ENCODE peak calls at places on chromosomes 5 and 9, in six cellular contexts. I is heart right ventricle, M is fibroblast of villous mesenchyme, Y is SK-N-SH, U is Calu3, C is psoas muscle. H is an unnamed sample.

GRCh38 chr5:127404190-127404589 is 113.2 kb upstream of the PRRC1 start:
- DNase-seq in M (no peak), I (no peak), Y (no peak), U (no peak), C (no peak), H (no peak)

GRCh38 chr5:138699482-138699881 is 53.7 kb upstream of the CTNNA1 start:
- DNase-seq in I (no peak), M (no peak), C (no peak), U (no peak), Y (no peak), H (no peak)

GRCh38 chr9:125854553-125855275 is 107.5 kb downstream of the PBX3 start:
- DNase-seq in I (no peak), C (no peak), U (no peak), M (peak), Y (no peak), H (no peak)

GRCh38 chr5:130365956-130366355 is 461.7 kb downstream of the CHSY3 start:
- DNase-seq in U (no peak), C (no peak), M (no peak), I (no peak), Y (no peak), H (no peak)

GRCh38 chr5:105530716-105531261 is 1968.2 kb upstream of the NUDT12 start:
- DNase-seq in U (no peak), Y (no peak), C (no peak), M (no peak), I (no peak), H (no peak)

GRCh38 chr5:68505917-68506860 is 290.6 kb downstream of the PIK3R1 start:
- DNase-seq in C (no peak), U (no peak), I (no peak), Y (no peak), M (peak), H (no peak)

GRCh38 chr5:73519531-73520283 is 21.5 kb downstream of the BTF3 start:
- DNase-seq in C (peak), I (peak), U (peak), M (peak), Y (peak), H (peak)

GRCh38 chr9:115966660-115967059 is 186.9 kb upstream of the PAPPA start:
- DNase-seq in C (no peak), M (no peak), I (no peak), U (no peak), Y (no peak), H (no peak)

GRCh38 chr9:87322840-87323635 is 174.6 kb upstream of the DAPK1 start:
- DNase-seq in C (no peak), I (no peak), M (peak), Y (no peak), U (no peak), H (no peak)

GRCh38 chr5:41418220-41419031 is 92.0 kb downstream of the PLCXD3 start:
- DNase-seq in Y (no peak), M (no peak), C (no peak), U (no peak), I (no peak), H (no peak)

GRCh38 chr5:74619308-74619707 is 21.2 kb downstream of the ENC1 start:
- DNase-seq in U (no peak), I (no peak), M (no peak), C (no peak), Y (no peak), H (no peak)

GRCh38 chr5:146395233-146395632 is 51.9 kb upstream of the TCERG1 start:
- DNase-seq in M (no peak), I (no peak), U (no peak), Y (no peak), C (no peak), H (no peak)

GRCh38 chr5:146399446-146399845 is 47.7 kb upstream of the TCERG1 start:
- DNase-seq in Y (no peak), U (no peak), I (no peak), C (no peak), M (no peak), H (no peak)

GRCh38 chr5:146390469-146390868 is 51.8 kb downstream of the POU4F3 start:
- DNase-seq in Y (no peak), M (no peak), I (no peak), U (peak), C (no peak), H (no peak)

GRCh38 chr5:146400206-146400605 is 46.9 kb upstream of the TCERG1 start:
- DNase-seq in Y (peak), I (no peak), U (no peak), M (no peak), C (no peak), H (no peak)

DNA sequence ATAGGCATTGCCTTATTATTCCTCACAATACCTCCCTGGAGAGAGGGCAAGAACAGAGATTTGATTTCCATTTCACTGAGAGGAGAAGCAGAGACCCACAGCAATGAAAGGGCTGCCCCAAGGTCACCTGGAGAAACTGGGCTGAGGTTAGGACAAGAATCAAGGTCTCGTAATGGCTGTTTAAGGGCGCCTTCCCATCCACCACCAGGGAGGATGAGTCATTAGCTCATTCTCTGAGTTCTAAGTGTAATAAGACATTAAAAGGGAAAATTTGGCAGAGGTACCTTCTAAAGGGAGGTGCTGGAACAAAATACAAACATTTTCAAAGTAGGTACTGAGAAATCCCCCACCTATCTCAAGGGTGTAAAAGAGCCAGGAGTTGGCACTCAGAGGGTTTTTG is 52.6 kb upstream of the TCERG1 start:
- DNase-seq in U (no peak), I (no peak), M (no peak), C (no peak), Y (no peak), H (no peak)
- TF ChIP-seq CTCF in U (no peak), I (no peak), M (no peak), C (no peak), Y (no peak), H (no peak)

GRCh38 chr9:35599763-35600604 is 5.1 kb upstream of the TESK1 start:
- DNase-seq in I (no peak), M (no peak), U (no peak), Y (no peak), C (peak), H (no peak)
- TF ChIP-seq CTCF in I (no peak), M (peak), U (no peak), Y (no peak), C (peak), H (no peak)

GRCh38 chr5:176611435-176611834 is 1.5 kb upstream of the GPRIN1 start:
- DNase-seq in Y (no peak), M (peak), U (peak), C (peak), I (peak), H (peak)

GRCh38 chr5:176608142-176608705 is 1.7 kb downstream of the GPRIN1 start:
- DNase-seq in U (no peak), I (no peak), C (no peak), M (no peak), Y (no peak), H (no peak)

GRCh38 chr5:176610430-176610763 is 441 bp upstream of the GPRIN1 start:
- DNase-seq in M (no peak), Y (peak), I (no peak), U (no peak), C (no peak), H (no peak)

GRCh38 chr5:176608937-176609723 is 826 bp downstream of the GPRIN1 start:
- DNase-seq in U (no peak), M (no peak), C (no peak), I (no peak), Y (no peak), H (peak)

GRCh38 chr5:176609724-176610429 is at the start of gene GPRIN1:
- DNase-seq in C (peak), M (peak), U (peak), Y (peak), I (peak), H (peak)
- TF ChIP-seq CTCF in C (peak), M (peak), U (peak), Y (peak), I (no peak), H (peak)

GRCh38 chr9:133187561-133188005 is 21.5 kb downstream of the OBP2B start:
- DNase-seq in M (no peak), C (no peak), Y (no peak), I (no peak), U (no peak), H (no peak)

GRCh38 chr9:133182151-133182550 is 18.4 kb upstream of the GBGT1 start:
- DNase-seq in U (no peak), C (no peak), I (no peak), M (no peak), Y (no peak), H (no peak)

GRCh38 chr9:133186736-133187135 is 22.3 kb downstream of the OBP2B start:
- DNase-seq in I (no peak), Y (no peak), U (no peak), M (no peak), C (no peak), H (no peak)

GRCh38 chr9:133188006-133188842 is 20.8 kb downstream of the OBP2B start:
- DNase-seq in I (no peak), Y (peak), M (no peak), C (no peak), U (peak), H (peak)

DNA sequence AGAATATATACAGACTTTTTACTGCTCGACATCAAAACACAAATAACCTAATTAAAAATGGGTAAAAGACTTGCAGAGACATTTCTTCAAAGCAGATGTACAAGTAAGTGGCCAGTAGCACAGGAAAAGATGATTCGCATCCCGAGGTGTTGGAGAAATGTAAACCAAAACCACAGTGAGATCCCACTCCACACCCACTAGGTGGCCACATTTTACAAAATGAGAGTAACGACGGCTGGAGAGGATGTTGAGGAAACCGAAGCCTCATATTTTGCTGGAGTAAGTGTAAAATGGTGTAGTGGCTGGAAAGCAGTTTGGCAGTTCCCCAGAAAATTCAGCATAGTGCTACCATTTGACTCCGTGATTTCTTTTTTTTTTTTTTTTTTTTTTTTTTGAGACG is 21.3 kb upstream of the GBGT1 start:
- DNase-seq in C (no peak), Y (peak), I (peak), U (peak), M (peak), H (peak)
- TF ChIP-seq CTCF in C (peak), Y (peak), I (peak), U (peak), M (peak), H (peak)

DNA sequence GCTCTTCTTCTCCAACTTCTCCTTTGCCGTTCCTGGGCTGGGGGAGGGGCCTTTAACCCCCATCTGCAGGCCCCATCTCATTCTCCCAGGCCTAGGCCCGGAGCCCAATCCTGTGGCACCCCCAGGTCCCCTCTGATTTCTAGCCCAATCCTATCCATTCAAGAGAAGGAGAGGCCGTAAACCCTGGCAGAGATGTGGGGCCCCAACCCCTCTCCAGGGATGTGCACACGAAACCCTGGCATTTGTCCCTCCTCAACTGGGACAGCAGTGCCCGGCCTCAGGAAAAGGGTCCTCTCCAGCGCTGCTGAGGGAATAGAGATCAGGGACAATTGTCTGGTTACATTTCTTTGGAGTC is 24.2 kb upstream of the ADAMTS2 start:
- DNase-seq in I (no peak), U (no peak), Y (no peak), C (no peak), M (no peak), H (no peak)
- TF ChIP-seq CTCF in I (no peak), U (no peak), Y (no peak), C (no peak), M (no peak), H (no peak)

DNA sequence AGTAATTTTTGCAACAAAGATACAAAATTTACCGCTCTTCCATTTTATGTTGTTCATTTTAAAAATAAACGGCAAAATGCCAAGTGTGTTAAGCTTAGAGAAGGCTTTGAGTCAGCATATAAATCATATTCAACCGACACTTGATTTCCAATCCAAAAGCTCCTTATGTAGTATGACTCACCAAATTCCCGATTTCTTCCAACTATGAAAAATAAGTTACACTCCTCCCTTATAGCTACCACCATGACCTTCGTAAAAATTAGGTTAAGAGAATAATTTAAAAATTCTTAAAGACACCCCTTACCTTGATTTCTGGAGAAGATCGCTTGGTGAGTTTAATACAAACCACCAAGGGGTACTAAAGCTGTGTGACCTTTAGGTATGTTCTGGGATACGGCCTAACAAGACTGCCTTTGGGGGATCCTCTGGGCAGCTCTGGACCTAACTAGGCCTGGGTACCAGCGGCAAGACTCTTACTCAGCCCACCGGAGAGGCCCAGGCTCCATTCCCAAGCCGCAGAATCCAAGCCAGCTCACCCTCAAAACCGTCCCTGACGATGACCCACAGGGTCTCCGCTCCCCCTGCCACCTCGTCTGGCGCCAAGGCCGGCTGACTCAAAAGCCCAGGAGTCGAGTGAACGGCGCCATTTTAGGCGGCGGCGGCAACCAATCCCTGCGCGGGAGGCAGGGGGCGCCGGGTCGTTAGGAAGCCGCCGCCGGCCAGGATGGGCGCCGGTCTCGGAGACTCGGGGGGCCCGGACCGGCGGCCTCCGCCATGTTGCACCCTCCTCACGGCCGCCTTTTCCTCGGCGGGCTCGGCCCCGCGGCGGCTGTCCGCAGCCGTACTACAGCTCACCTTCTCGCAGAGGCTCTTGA is 731 bp downstream of the PPP2CA start:
- DNase-seq in I (peak), Y (peak), M (peak), C (peak), U (peak), H (peak)
- TF ChIP-seq CTCF in I (no peak), Y (no peak), M (no peak), C (no peak), U (peak), H (no peak)

DNA sequence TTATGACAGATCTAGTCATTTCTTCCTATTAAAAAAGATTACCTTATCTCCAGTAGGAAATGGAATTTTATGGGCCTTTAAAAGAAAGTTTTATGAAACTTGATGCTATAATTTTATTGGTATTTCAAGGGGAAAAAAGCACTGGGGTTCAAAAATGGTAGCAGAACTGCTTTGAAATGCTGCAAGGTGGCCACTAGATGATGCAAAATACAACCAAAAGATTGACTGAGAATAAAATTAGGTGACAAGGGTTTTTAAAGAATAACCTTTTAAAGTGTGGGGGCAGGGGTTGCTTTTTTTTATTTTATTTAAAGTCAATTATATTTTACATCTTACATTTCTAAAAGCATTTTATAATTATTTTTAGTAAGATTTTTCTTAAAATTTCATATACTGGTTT is 61.7 kb downstream of the KLF9 start:
- DNase-seq in U (no peak), C (no peak), I (no peak), M (peak), Y (no peak), H (no peak)
- TF ChIP-seq CTCF in U (no peak), C (peak), I (peak), M (peak), Y (peak), H (peak)

GRCh38 chr5:132746592-132747063 is 598 bp upstream of the CCNI2 start:
- DNase-seq in M (peak), Y (no peak), U (peak), I (no peak), C (no peak), H (no peak)
- TF ChIP-seq CTCF in M (peak), Y (peak), U (no peak), I (no peak), C (no peak), H (peak)